ENCODE peak calls at places on chromosomes 7 and 10, in nine cellular contexts. C is HEK293T; M is activated CD8-positive, alpha-beta memory T cell treated with anti-CD3 and anti-CD28 coated beads, Interleukin-2, amount 50 U/mL, for 48 hours; L is HTR-8/SVneo; F is neuronal stem cell; T is K562; H is SK-N-DZ; B is GM23338; R is endothelial cell. X is an unnamed sample.

GRCh38 chr7:27193335-27194001 is 6.4 kb downstream of the HOXA13 start:
- DNase-seq in C (no peak), M (peak), L (no peak), F (no peak), T (no peak), H (no peak), B (peak), R (no peak), X (no peak)

GRCh38 chr10:111347386-111348005 is 270.7 kb downstream of the ADRA2A start:
- DNase-seq in C (no peak), M (no peak), L (no peak), F (no peak), T (no peak), H (no peak), B (peak), R (peak), X (no peak)

GRCh38 chr7:86954960-86955359 is 104.5 kb downstream of the ELAPOR2 start:
- DNase-seq in C (no peak), M (no peak), L (no peak), F (no peak), T (no peak), H (no peak), B (no peak), R (no peak), X (no peak)

GRCh38 chr10:100634034-100634433 is 98.3 kb downstream of the HIF1AN start:
- DNase-seq in C (no peak), M (no peak), L (no peak), F (no peak), T (no peak), H (no peak), B (no peak), R (no peak), X (no peak)

GRCh38 chr7:137882261-137882668 is 35.5 kb upstream of the DGKI start:
- DNase-seq in C (no peak), M (no peak), L (peak), F (no peak), T (peak), H (no peak), B (no peak), R (no peak), X (peak)

GRCh38 chr7:5035276-5035675 is 10.4 kb upstream of the RBAK start:
- DNase-seq in C (no peak), M (no peak), L (no peak), F (no peak), T (no peak), H (no peak), B (no peak), R (no peak), X (no peak)

GRCh38 chr7:99141756-99142726 is 1.9 kb downstream of the SMURF1 start:
- DNase-seq in C (peak), M (peak), L (peak), F (peak), T (peak), H (no peak), B (peak), R (peak), X (peak)

GRCh38 chr7:144384071-144384470 is 19.4 kb downstream of the NOBOX start:
- DNase-seq in C (no peak), M (no peak), L (no peak), F (no peak), T (no peak), H (no peak), B (no peak), R (no peak), X (peak)

GRCh38 chr10:63467833-63468232 is 2.1 kb upstream of the JMJD1C start:
- DNase-seq in C (no peak), M (no peak), L (peak), F (no peak), T (no peak), H (peak), B (no peak), R (no peak), X (no peak)

GRCh38 chr7:1432411-1433082 is 26.7 kb downstream of the MICALL2 start:
- DNase-seq in C (peak), M (peak), L (peak), F (peak), T (peak), H (peak), B (peak), R (peak), X (peak)

GRCh38 chr7:104862719-104863118 is 151.3 kb upstream of the KMT2E start:
- DNase-seq in C (peak), M (no peak), L (peak), F (no peak), T (peak), H (peak), B (peak), R (peak), X (peak)

GRCh38 chr10:86410542-86411124 is 44.0 kb upstream of the GRID1 start:
- DNase-seq in C (no peak), M (no peak), L (no peak), F (no peak), T (no peak), H (no peak), B (no peak), R (no peak), X (peak)

GRCh38 chr10:92809845-92810244 is 38.5 kb upstream of the EXOC6 start:
- DNase-seq in C (no peak), M (no peak), L (no peak), F (no peak), T (no peak), H (no peak), B (no peak), R (no peak), X (no peak)

GRCh38 chr10:88892223-88892967 is 12.3 kb downstream of the STAMBPL1 start:
- DNase-seq in C (no peak), M (no peak), L (no peak), F (no peak), T (no peak), H (no peak), B (peak), R (no peak), X (no peak)

GRCh38 chr7:36306722-36307121 is 82.9 kb upstream of the ANLN start:
- DNase-seq in C (no peak), M (no peak), L (no peak), F (no peak), T (no peak), H (no peak), B (no peak), R (no peak), X (no peak)